ENCODE peak calls at places on chromosome 13, in six cellular contexts. One of them, this sample, is unnamed.

GRCh38 chr13:99374994-99375805 is 68.0 kb upstream of the GPR183 start:
- DNase-seq in CD8-positive, alpha-beta T cell: no peak
- DNase-seq in colonic mucosa: peak; percentile 37
- DNase-seq in Peyer's patch: peak; percentile 93
- DNase-seq in naive thymus-derived CD4-positive, alpha-beta T cell: peak; percentile 93
- DNase-seq in WERI-Rb-1: no peak
- DNase-seq in this sample: no peak

GRCh38 chr13:42728507-42729180 is 52.7 kb upstream of the FAM216B start:
- DNase-seq in CD8-positive, alpha-beta T cell: no peak
- DNase-seq in colonic mucosa: no peak
- DNase-seq in Peyer's patch: no peak
- DNase-seq in naive thymus-derived CD4-positive, alpha-beta T cell: no peak
- DNase-seq in WERI-Rb-1: no peak
- DNase-seq in this sample: no peak

GRCh38 chr13:59261928-59262488 is 901.7 kb downstream of the DIAPH3 start:
- DNase-seq in CD8-positive, alpha-beta T cell: no peak
- DNase-seq in colonic mucosa: no peak
- DNase-seq in Peyer's patch: no peak
- DNase-seq in naive thymus-derived CD4-positive, alpha-beta T cell: no peak
- DNase-seq in WERI-Rb-1: no peak
- DNase-seq in this sample: no peak

GRCh38 chr13:66887088-66887487 is 343.0 kb downstream of the PCDH9 start:
- DNase-seq in CD8-positive, alpha-beta T cell: no peak
- DNase-seq in colonic mucosa: no peak
- DNase-seq in Peyer's patch: no peak
- DNase-seq in naive thymus-derived CD4-positive, alpha-beta T cell: no peak
- DNase-seq in WERI-Rb-1: no peak
- DNase-seq in this sample: no peak

GRCh38 chr13:91348906-91349435 is 1.5 kb downstream of the MIR17HG start:
- DNase-seq in CD8-positive, alpha-beta T cell: peak; percentile 88
- DNase-seq in colonic mucosa: peak; percentile 95
- DNase-seq in Peyer's patch: peak; percentile 98
- DNase-seq in naive thymus-derived CD4-positive, alpha-beta T cell: peak; percentile 90
- DNase-seq in WERI-Rb-1: peak; percentile 98
- DNase-seq in this sample: peak; percentile 89

GRCh38 chr13:21625366-21625765 is 21.4 kb upstream of the MICU2 start:
- DNase-seq in CD8-positive, alpha-beta T cell: no peak
- DNase-seq in colonic mucosa: peak; percentile 29
- DNase-seq in Peyer's patch: peak; percentile 58
- DNase-seq in naive thymus-derived CD4-positive, alpha-beta T cell: peak; percentile 38
- DNase-seq in WERI-Rb-1: no peak
- DNase-seq in this sample: no peak

GRCh38 chr13:50611117-50611781 is 232.2 kb downstream of the DLEU7 start:
- DNase-seq in CD8-positive, alpha-beta T cell: no peak
- DNase-seq in colonic mucosa: no peak
- DNase-seq in Peyer's patch: no peak
- DNase-seq in naive thymus-derived CD4-positive, alpha-beta T cell: peak; percentile 44
- DNase-seq in WERI-Rb-1: no peak
- DNase-seq in this sample: no peak

GRCh38 chr13:102548811-102549210 is 48.0 kb upstream of the TPP2 start:
- DNase-seq in CD8-positive, alpha-beta T cell: no peak
- DNase-seq in colonic mucosa: no peak
- DNase-seq in Peyer's patch: no peak
- DNase-seq in naive thymus-derived CD4-positive, alpha-beta T cell: no peak
- DNase-seq in WERI-Rb-1: no peak
- DNase-seq in this sample: no peak

GRCh38 chr13:33639158-33639557 is 178.8 kb upstream of the RFC3 start:
- DNase-seq in CD8-positive, alpha-beta T cell: no peak
- DNase-seq in colonic mucosa: peak; percentile 36
- DNase-seq in Peyer's patch: peak; percentile 59
- DNase-seq in naive thymus-derived CD4-positive, alpha-beta T cell: no peak
- DNase-seq in WERI-Rb-1: no peak
- DNase-seq in this sample: no peak

GRCh38 chr13:112968910-112969691 is at the start of gene MCF2L:
- DNase-seq in CD8-positive, alpha-beta T cell: peak; percentile 53
- DNase-seq in colonic mucosa: peak; percentile 63
- DNase-seq in Peyer's patch: peak; percentile 64
- DNase-seq in naive thymus-derived CD4-positive, alpha-beta T cell: peak; percentile 80
- DNase-seq in WERI-Rb-1: peak; percentile 78
- DNase-seq in this sample: peak; percentile 49

GRCh38 chr13:94115054-94115453 is 364.4 kb downstream of the DCT start:
- DNase-seq in CD8-positive, alpha-beta T cell: no peak
- DNase-seq in colonic mucosa: no peak
- DNase-seq in Peyer's patch: no peak
- DNase-seq in naive thymus-derived CD4-positive, alpha-beta T cell: peak; percentile 4
- DNase-seq in WERI-Rb-1: peak; percentile 32
- DNase-seq in this sample: peak; percentile 20

GRCh38 chr13:71285700-71286099 is 581.3 kb downstream of the DACH1 start:
- DNase-seq in CD8-positive, alpha-beta T cell: no peak
- DNase-seq in colonic mucosa: no peak
- DNase-seq in Peyer's patch: no peak
- DNase-seq in naive thymus-derived CD4-positive, alpha-beta T cell: peak; percentile 12
- DNase-seq in WERI-Rb-1: peak; percentile 14
- DNase-seq in this sample: no peak

GRCh38 chr13:41007359-41008118 is 11.6 kb downstream of the ELF1 start:
- DNase-seq in CD8-positive, alpha-beta T cell: no peak
- DNase-seq in colonic mucosa: no peak
- DNase-seq in Peyer's patch: no peak
- DNase-seq in naive thymus-derived CD4-positive, alpha-beta T cell: no peak
- DNase-seq in WERI-Rb-1: no peak
- DNase-seq in this sample: no peak

GRCh38 chr13:41006296-41006695 is 12.8 kb downstream of the ELF1 start:
- DNase-seq in CD8-positive, alpha-beta T cell: no peak
- DNase-seq in colonic mucosa: no peak
- DNase-seq in Peyer's patch: no peak
- DNase-seq in naive thymus-derived CD4-positive, alpha-beta T cell: no peak
- DNase-seq in WERI-Rb-1: no peak
- DNase-seq in this sample: no peak

GRCh38 chr13:41008349-41008980 is 10.7 kb downstream of the ELF1 start:
- DNase-seq in CD8-positive, alpha-beta T cell: no peak
- DNase-seq in colonic mucosa: no peak
- DNase-seq in Peyer's patch: no peak
- DNase-seq in naive thymus-derived CD4-positive, alpha-beta T cell: no peak
- DNase-seq in WERI-Rb-1: no peak
- DNase-seq in this sample: peak; percentile 66

GRCh38 chr13:41005709-41006108 is 13.4 kb downstream of the ELF1 start:
- DNase-seq in CD8-positive, alpha-beta T cell: no peak
- DNase-seq in colonic mucosa: no peak
- DNase-seq in Peyer's patch: no peak
- DNase-seq in naive thymus-derived CD4-positive, alpha-beta T cell: no peak
- DNase-seq in WERI-Rb-1: no peak
- DNase-seq in this sample: no peak

GRCh38 chr13:41006951-41007350 is 12.2 kb downstream of the ELF1 start:
- DNase-seq in CD8-positive, alpha-beta T cell: no peak
- DNase-seq in colonic mucosa: no peak
- DNase-seq in Peyer's patch: no peak
- DNase-seq in naive thymus-derived CD4-positive, alpha-beta T cell: no peak
- DNase-seq in WERI-Rb-1: no peak
- DNase-seq in this sample: no peak
- H3K4me3 ChIP-seq in CD8-positive, alpha-beta T cell: no peak overlapping the region
- H3K4me3 ChIP-seq in colonic mucosa: no peak overlapping the region
- H3K4me3 ChIP-seq in Peyer's patch: no peak overlapping the region
- H3K4me3 ChIP-seq in naive thymus-derived CD4-positive, alpha-beta T cell: peak overlapping the region; percentile 35
- H3K4me3 ChIP-seq in WERI-Rb-1: no peak overlapping the region
- H3K4me3 ChIP-seq in this sample: peak overlapping the region; percentile 72

GRCh38 chr13:100473493-100474044 is 115.0 kb downstream of the GGACT start:
- DNase-seq in CD8-positive, alpha-beta T cell: no peak
- DNase-seq in colonic mucosa: no peak
- DNase-seq in Peyer's patch: no peak
- DNase-seq in naive thymus-derived CD4-positive, alpha-beta T cell: no peak
- DNase-seq in WERI-Rb-1: no peak
- DNase-seq in this sample: no peak
- H3K27ac ChIP-seq in CD8-positive, alpha-beta T cell: no peak overlapping the region
- H3K27ac ChIP-seq in colonic mucosa: no peak overlapping the region
- H3K27ac ChIP-seq in Peyer's patch: no peak overlapping the region
- H3K27ac ChIP-seq in naive thymus-derived CD4-positive, alpha-beta T cell: no peak overlapping the region
- H3K27ac ChIP-seq in WERI-Rb-1: no peak overlapping the region
- H3K27ac ChIP-seq in this sample: no peak overlapping the region

DNA sequence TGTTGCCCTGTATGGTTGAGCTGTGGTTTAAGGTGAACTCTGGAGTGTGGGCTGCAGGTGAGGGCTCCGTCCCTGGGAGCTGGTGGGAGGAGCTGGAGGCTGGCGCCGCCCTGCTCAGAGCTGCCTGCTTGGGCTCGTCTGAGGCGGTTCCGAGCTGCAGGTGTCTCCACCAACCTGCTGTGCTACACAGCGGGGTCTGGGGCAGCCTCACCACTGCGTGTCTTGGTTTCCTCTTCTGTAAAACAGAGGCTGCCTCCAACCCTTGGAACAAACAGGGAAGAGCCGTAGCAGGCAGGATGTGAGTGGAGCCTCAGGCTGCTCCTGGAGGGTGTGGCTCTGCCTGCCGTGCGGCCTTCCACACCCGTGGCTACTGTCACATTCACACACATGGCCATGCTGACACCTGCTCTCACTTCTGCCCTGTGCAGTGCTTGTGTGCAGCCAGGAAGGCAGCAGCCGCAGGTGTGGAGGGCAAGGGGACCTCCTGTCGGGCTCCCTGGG is 21.4 kb downstream of the NAXD start:
- DNase-seq in CD8-positive, alpha-beta T cell: no peak
- DNase-seq in colonic mucosa: no peak
- DNase-seq in Peyer's patch: no peak
- DNase-seq in naive thymus-derived CD4-positive, alpha-beta T cell: no peak
- DNase-seq in WERI-Rb-1: no peak
- DNase-seq in this sample: no peak
- H3K36me3 ChIP-seq in CD8-positive, alpha-beta T cell: peaks cover 64% of the 10 kb centered on the region
- H3K36me3 ChIP-seq in colonic mucosa: peaks cover 15% of the 10 kb centered on the region
- H3K36me3 ChIP-seq in Peyer's patch: peaks cover 3% of the 10 kb centered on the region
- H3K36me3 ChIP-seq in naive thymus-derived CD4-positive, alpha-beta T cell: peaks cover 19% of the 10 kb centered on the region
- H3K36me3 ChIP-seq in WERI-Rb-1: peaks cover 85% of the 10 kb centered on the region
- H3K36me3 ChIP-seq in this sample: peaks cover 73% of the 10 kb centered on the region

GRCh38 chr13:31199849-31200635 is at the start of gene B3GLCT:
- DNase-seq in CD8-positive, alpha-beta T cell: peak; percentile 71
- DNase-seq in colonic mucosa: peak; percentile 81
- DNase-seq in Peyer's patch: peak; percentile 89
- DNase-seq in naive thymus-derived CD4-positive, alpha-beta T cell: peak; percentile 86
- DNase-seq in WERI-Rb-1: peak; percentile 65
- DNase-seq in this sample: peak; percentile 83
- H3K4me3 ChIP-seq in CD8-positive, alpha-beta T cell: peak within 1 kb of the TSS; percentile 81
- H3K4me3 ChIP-seq in colonic mucosa: peak within 1 kb of the TSS; percentile 71
- H3K4me3 ChIP-seq in Peyer's patch: peak within 1 kb of the TSS; percentile 84
- H3K4me3 ChIP-seq in naive thymus-derived CD4-positive, alpha-beta T cell: peak within 1 kb of the TSS; percentile 65
- H3K4me3 ChIP-seq in WERI-Rb-1: peak within 1 kb of the TSS; percentile 61
- H3K4me3 ChIP-seq in this sample: peak within 1 kb of the TSS; percentile 69

GRCh38 chr13:79886601-79887000 is 405.6 kb downstream of the NDFIP2 start:
- DNase-seq in CD8-positive, alpha-beta T cell: no peak
- DNase-seq in colonic mucosa: no peak
- DNase-seq in Peyer's patch: no peak
- DNase-seq in naive thymus-derived CD4-positive, alpha-beta T cell: no peak
- DNase-seq in WERI-Rb-1: no peak
- DNase-seq in this sample: no peak

GRCh38 chr13:79880820-79881219 is 399.9 kb downstream of the NDFIP2 start:
- DNase-seq in CD8-positive, alpha-beta T cell: no peak
- DNase-seq in colonic mucosa: no peak
- DNase-seq in Peyer's patch: no peak
- DNase-seq in naive thymus-derived CD4-positive, alpha-beta T cell: no peak
- DNase-seq in WERI-Rb-1: no peak
- DNase-seq in this sample: no peak

DNA sequence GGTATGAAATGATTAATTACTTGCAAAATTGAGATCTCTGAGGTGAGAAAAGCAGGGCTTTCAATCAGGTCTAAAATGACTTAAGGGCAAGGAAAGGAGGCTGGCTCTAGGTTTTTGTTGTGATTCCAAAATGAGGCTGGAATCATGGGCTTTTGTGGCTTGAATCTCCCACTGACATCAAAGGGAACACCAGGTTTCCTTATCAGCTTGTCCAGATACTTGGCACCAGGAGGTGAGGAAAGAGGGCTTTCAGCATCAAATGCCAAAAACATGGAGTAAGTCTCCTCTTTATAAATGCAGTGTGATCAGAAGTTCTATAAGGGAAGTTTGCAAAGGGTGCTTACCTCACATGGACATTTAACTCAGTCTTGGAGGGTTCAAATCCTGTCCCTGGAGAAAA is 402.3 kb downstream of the NDFIP2 start:
- DNase-seq in CD8-positive, alpha-beta T cell: no peak
- DNase-seq in colonic mucosa: no peak
- DNase-seq in Peyer's patch: no peak
- DNase-seq in naive thymus-derived CD4-positive, alpha-beta T cell: no peak
- DNase-seq in WERI-Rb-1: no peak
- DNase-seq in this sample: no peak
- H3K27ac ChIP-seq in CD8-positive, alpha-beta T cell: no peak overlapping the region
- H3K27ac ChIP-seq in colonic mucosa: no peak overlapping the region
- H3K27ac ChIP-seq in Peyer's patch: no peak overlapping the region
- H3K27ac ChIP-seq in naive thymus-derived CD4-positive, alpha-beta T cell: no peak overlapping the region
- H3K27ac ChIP-seq in WERI-Rb-1: no peak overlapping the region
- H3K27ac ChIP-seq in this sample: no peak overlapping the region

GRCh38 chr13:49549289-49549688 is 36.1 kb downstream of the RCBTB1 start:
- DNase-seq in CD8-positive, alpha-beta T cell: no peak
- DNase-seq in colonic mucosa: no peak
- DNase-seq in Peyer's patch: no peak
- DNase-seq in naive thymus-derived CD4-positive, alpha-beta T cell: no peak
- DNase-seq in WERI-Rb-1: no peak
- DNase-seq in this sample: no peak

GRCh38 chr13:49546559-49546958 is 38.8 kb downstream of the RCBTB1 start:
- DNase-seq in CD8-positive, alpha-beta T cell: no peak
- DNase-seq in colonic mucosa: no peak
- DNase-seq in Peyer's patch: no peak
- DNase-seq in naive thymus-derived CD4-positive, alpha-beta T cell: no peak
- DNase-seq in WERI-Rb-1: peak; percentile 70
- DNase-seq in this sample: no peak

GRCh38 chr13:49540552-49540951 is 44.8 kb downstream of the PHF11 start:
- DNase-seq in CD8-positive, alpha-beta T cell: no peak
- DNase-seq in colonic mucosa: no peak
- DNase-seq in Peyer's patch: no peak
- DNase-seq in naive thymus-derived CD4-positive, alpha-beta T cell: peak; percentile 46
- DNase-seq in WERI-Rb-1: no peak
- DNase-seq in this sample: no peak

GRCh38 chr13:49543656-49544055 is 41.7 kb downstream of the RCBTB1 start:
- DNase-seq in CD8-positive, alpha-beta T cell: no peak
- DNase-seq in colonic mucosa: no peak
- DNase-seq in Peyer's patch: no peak
- DNase-seq in naive thymus-derived CD4-positive, alpha-beta T cell: no peak
- DNase-seq in WERI-Rb-1: no peak
- DNase-seq in this sample: no peak

GRCh38 chr13:49545661-49546060 is 39.7 kb downstream of the RCBTB1 start:
- DNase-seq in CD8-positive, alpha-beta T cell: no peak
- DNase-seq in colonic mucosa: no peak
- DNase-seq in Peyer's patch: no peak
- DNase-seq in naive thymus-derived CD4-positive, alpha-beta T cell: no peak
- DNase-seq in WERI-Rb-1: peak; percentile 50
- DNase-seq in this sample: no peak
- H3K36me3 ChIP-seq in CD8-positive, alpha-beta T cell: no peaks in the 10 kb centered on the region
- H3K36me3 ChIP-seq in colonic mucosa: no peaks in the 10 kb centered on the region
- H3K36me3 ChIP-seq in Peyer's patch: no peaks in the 10 kb centered on the region
- H3K36me3 ChIP-seq in naive thymus-derived CD4-positive, alpha-beta T cell: no peaks in the 10 kb centered on the region
- H3K36me3 ChIP-seq in WERI-Rb-1: peaks cover 10% of the 10 kb centered on the region
- H3K36me3 ChIP-seq in this sample: peaks cover 53% of the 10 kb centered on the region

This sample was measured in CD4-positive, CD25-positive, alpha-beta regulatory T cell.